ENCODE peak calls at places on chromosomes 11 and 22, in nine cellular contexts. P is Peyer's patch; S is body of pancreas; W is PC-9; R is BE2C; E is PC-3; V is thoracic aorta; Q is CD8-positive, alpha-beta T cell; M is fibroblast of villous mesenchyme. X is an unnamed sample.
A peak's percentile ranks its signal among the peaks of the same experiment; 100 is the strongest.

GRCh38 chr11:88631497-88631896 is 294.0 kb upstream of the CTSC start:
- DNase-seq in V (no peak), S (no peak), Q (no peak), E (peak; percentile 52), R (no peak), W (no peak), P (no peak), M (no peak), X (no peak)

GRCh38 chr22:29004647-29005371 is 56.8 kb downstream of the C22orf31 start:
- DNase-seq in W (no peak), V (no peak), Q (no peak), R (peak; percentile 55), P (peak; percentile 66), M (no peak), S (peak; percentile 86), E (no peak), X (no peak)

GRCh38 chr11:115581871-115582639 is 77.8 kb upstream of the CADM1 start:
- DNase-seq in E (no peak), W (peak; percentile 1), Q (no peak), S (no peak), V (no peak), P (no peak), R (peak; percentile 78), M (peak; percentile 3), X (no peak)

GRCh38 chr11:68867067-68867466 is 25.4 kb upstream of the CPT1A start:
- DNase-seq in W (no peak), V (no peak), P (no peak), S (no peak), E (no peak), M (no peak), R (peak; percentile 52), Q (no peak), X (no peak)

GRCh38 chr11:10602945-10603344 is 34.5 kb upstream of the LYVE1 start:
- DNase-seq in Q (no peak), E (no peak), W (no peak), V (no peak), P (no peak), R (no peak), S (no peak), M (no peak), X (no peak)

GRCh38 chr22:23520875-23521441 is 59.1 kb downstream of the IGLL1 start:
- DNase-seq in S (no peak), R (peak; percentile 46), Q (no peak), W (no peak), P (peak; percentile 64), E (no peak), M (peak; percentile 22), V (no peak), X (no peak)

GRCh38 chr22:36145881-36146280 is 14.7 kb downstream of the APOL3 start:
- DNase-seq in S (no peak), M (no peak), Q (no peak), W (no peak), V (no peak), R (no peak), E (no peak), P (no peak), X (no peak)

GRCh38 chr11:75778962-75779361 is 10.4 kb downstream of the DGAT2 start:
- DNase-seq in S (no peak), V (no peak), W (no peak), E (no peak), R (no peak), P (no peak), Q (no peak), M (no peak), X (no peak)

GRCh38 chr22:32465661-32466060 is 1.4 kb upstream of the BPIFC start:
- DNase-seq in W (no peak), M (peak; percentile 17), R (no peak), E (no peak), Q (no peak), P (no peak), V (no peak), S (no peak), X (no peak)

GRCh38 chr11:67347964-67348749 is 5.2 kb downstream of the POLD4 start:
- DNase-seq in Q (no peak), E (no peak), S (no peak), W (no peak), M (peak; percentile 97), V (no peak), P (no peak), R (no peak), X (no peak)

GRCh38 chr11:112315861-112316739 is 55.4 kb upstream of the PLET1 start:
- DNase-seq in R (no peak), Q (no peak), M (no peak), V (no peak), S (no peak), W (no peak), E (no peak), P (no peak), X (no peak)

GRCh38 chr22:50713571-50714056 is 24.4 kb upstream of the ACR start:
- DNase-seq in P (no peak), R (no peak), M (no peak), Q (no peak), S (no peak), E (no peak), W (no peak), V (no peak), X (no peak)

GRCh38 chr22:50010676-50011446 is 1.7 kb downstream of the IL17REL start:
- DNase-seq in R (no peak), M (no peak), E (no peak), V (no peak), S (no peak), W (no peak), P (peak; percentile 44), Q (peak; percentile 41), X (no peak)

GRCh38 chr11:130909650-130910049 is 6.6 kb downstream of the SNX19 start:
- DNase-seq in P (no peak), V (no peak), R (no peak), E (peak; percentile 12), S (no peak), W (no peak), Q (no peak), M (peak; percentile 85), X (peak; percentile 37)
- H3K4me3 ChIP-seq in P (no peak overlapping the region), V (no peak overlapping the region), R (no peak overlapping the region), E (no peak overlapping the region), S (no peak overlapping the region), W (no peak overlapping the region), Q (no peak overlapping the region), M (no peak overlapping the region), X (no peak overlapping the region)

DNA sequence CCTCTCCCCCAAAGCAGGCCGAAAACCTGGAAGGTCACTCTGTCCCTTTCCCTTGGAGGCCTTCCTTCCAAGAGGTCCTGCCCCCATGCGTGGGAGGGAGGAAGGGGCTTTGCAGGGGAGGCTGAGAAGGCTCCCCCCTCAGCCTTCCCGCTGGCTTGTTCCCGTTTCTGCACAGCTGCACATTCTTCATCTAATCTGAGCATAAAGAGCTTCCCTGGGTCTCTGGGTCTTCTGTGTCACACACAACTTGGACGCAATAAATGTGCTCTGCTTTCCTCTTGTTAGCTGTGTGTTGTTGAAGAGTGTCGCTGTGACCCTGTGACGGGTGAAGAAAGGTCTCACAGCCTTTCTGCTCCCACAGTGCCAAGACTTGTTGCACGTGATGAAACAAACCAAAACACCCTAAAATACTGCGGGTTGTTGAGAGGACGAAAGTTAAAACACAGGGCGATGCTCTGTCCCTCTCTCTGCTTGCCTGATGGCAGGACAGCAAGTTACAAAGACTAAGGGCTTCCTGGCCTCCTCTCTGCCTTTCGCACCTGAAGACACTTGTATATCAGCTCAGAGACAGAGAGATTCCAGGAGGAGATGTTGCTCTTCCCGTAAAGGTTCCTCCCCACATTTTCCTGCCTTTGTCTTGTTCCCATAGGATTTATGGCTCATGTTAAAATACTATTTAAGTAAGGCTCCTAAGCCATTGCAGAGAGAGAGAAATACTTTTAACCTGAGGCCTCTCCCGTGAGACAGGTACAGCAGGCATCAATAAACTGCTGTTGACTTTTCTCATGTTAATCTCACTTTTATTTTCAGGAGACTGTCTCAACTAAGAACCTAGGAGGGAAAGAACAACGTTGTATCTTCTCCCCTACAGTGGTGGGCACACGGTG is 15.4 kb upstream of the IFITM3 start:
- DNase-seq in S (no peak), R (no peak), M (peak; percentile 76), W (no peak), Q (no peak), V (no peak), E (no peak), P (no peak), X (no peak)
- TF ChIP-seq CTCF in S (no peak), R (no peak), M (no peak), W (no peak), Q (no peak), V (no peak), E (no peak), P (no peak), X (no peak)

DNA sequence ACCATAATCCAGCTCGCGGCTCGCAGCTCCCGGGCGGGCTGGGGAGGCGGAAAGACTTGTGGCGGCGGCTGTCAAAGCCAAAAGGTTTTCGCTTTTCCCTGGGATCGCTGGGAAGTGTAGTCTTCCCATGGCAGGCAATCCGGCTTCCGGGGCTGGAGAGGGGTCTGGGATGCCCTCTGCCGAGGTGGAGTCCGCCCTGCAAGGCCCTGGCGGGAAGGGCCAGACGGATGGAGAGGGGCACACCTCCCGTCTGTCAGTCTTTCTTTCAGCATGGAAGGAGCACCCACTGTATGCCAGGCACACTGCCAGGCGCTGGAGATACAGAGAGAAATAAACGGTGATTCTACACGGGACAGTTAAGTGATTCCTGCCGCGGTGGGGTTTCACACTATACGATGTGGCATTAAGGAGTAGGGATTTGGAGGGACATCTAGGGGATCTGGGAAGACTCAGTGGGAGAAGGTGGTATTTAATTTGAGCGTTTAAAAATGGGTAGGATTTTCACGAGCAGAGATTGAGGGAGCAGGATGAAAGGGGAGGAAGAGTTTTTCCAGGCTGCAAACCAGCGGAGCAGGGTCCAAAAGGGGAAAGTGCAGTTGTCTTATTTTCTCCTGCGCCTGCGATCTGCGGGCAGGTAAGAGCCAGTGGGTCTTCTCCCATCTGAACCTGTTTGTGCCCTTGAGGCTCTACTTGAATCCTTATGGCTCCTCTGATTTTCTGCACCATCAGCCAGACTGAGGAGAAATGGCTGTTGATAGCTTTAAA is at the start of gene BACE1:
- DNase-seq in Q (peak; percentile 18), E (peak; percentile 91), M (peak; percentile 85), W (peak; percentile 73), P (peak; percentile 78), S (peak; percentile 89), R (peak; percentile 92), V (peak; percentile 33), X (peak; percentile 56)
- H3K4me3 ChIP-seq in Q (peak within 1 kb of the TSS; percentile 35), E (peak within 1 kb of the TSS; percentile 85), M (peak within 1 kb of the TSS; percentile 82), W (peak within 1 kb of the TSS; percentile 62), P (peak within 1 kb of the TSS; percentile 88), S (peak within 1 kb of the TSS; percentile 78), R (peak within 1 kb of the TSS; percentile 95), V (peak within 1 kb of the TSS; percentile 97), X (peak within 1 kb of the TSS; percentile 89)

DNA sequence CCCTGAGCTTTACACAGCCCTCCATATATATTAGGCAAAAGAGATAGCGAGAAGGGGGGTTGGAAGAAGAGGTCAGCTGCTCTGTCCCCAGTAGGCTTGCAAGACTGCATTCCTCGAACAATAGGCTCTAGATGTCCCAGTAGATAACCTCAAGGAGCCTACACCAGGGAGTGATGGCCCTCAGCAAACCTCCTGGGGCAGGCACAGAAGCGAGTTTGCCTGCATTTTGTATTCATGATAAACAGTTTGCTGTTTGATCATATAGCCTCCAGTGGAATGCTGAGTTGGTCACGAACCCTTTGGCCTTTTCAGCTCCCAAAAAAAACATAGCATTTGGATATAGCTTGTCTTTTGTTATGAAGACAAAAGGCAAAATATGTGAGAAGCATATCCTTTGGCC is 95.1 kb upstream of the GRAMD1B start:
- DNase-seq in R (no peak), Q (no peak), P (no peak), M (no peak), E (no peak), W (no peak), V (no peak), S (no peak), X (no peak)
- TF ChIP-seq CTCF in R (no peak), Q (no peak), P (no peak), M (no peak), E (no peak), W (no peak), V (no peak), S (no peak), X (no peak)

GRCh38 chr22:46007003-46007847 is 30.3 kb upstream of the WNT7B start:
- DNase-seq in W (peak; percentile 86), E (peak; percentile 92), M (peak; percentile 72), S (peak; percentile 83), V (no peak), P (peak; percentile 66), R (peak; percentile 78), Q (no peak), X (no peak)
- H3K4me3 ChIP-seq in W (peak overlapping the region; percentile 61), E (peak overlapping the region; percentile 56), M (peak overlapping the region; percentile 12), S (no peak overlapping the region), V (peak overlapping the region; percentile 54), P (no peak overlapping the region), R (peak overlapping the region; percentile 44), Q (no peak overlapping the region), X (peak overlapping the region; percentile 20)